ENCODE peak calls at places on chromosomes 3 and 15, in four cellular contexts. K is AG04450, U is GDM1, C is brain microvascular endothelial cell. S is an unnamed sample.

GRCh38 chr3:149216195-149216869 is 5.3 kb downstream of the CP start:
- DNase-seq in K (no peak), U (no peak), C (no peak), S (no peak)

GRCh38 chr3:190252080-190252479 is 70.2 kb downstream of the CLDN1 start:
- DNase-seq in K (peak), U (no peak), C (no peak), S (no peak)

GRCh38 chr3:194462936-194463335 is 23.9 kb downstream of the ATP13A3 start:
- DNase-seq in K (no peak), U (no peak), C (no peak), S (no peak)

GRCh38 chr15:86231864-86232801 is 152.5 kb downstream of the AGBL1 start:
- DNase-seq in K (no peak), U (peak), C (peak), S (peak)

GRCh38 chr15:25378501-25378901 is 60.3 kb downstream of the UBE3A start:
- DNase-seq in K (no peak), U (no peak), C (no peak), S (no peak)

GRCh38 chr3:133136114-133137041 is 98.2 kb downstream of the TMEM108 start:
- DNase-seq in K (no peak), U (no peak), C (peak), S (no peak)

GRCh38 chr15:38085931-38086562 is 151.6 kb downstream of the TMCO5A start:
- DNase-seq in K (peak), U (no peak), C (peak), S (no peak)

GRCh38 chr3:160486459-160486869 is 36.9 kb upstream of the TRIM59 start:
- DNase-seq in K (no peak), U (no peak), C (no peak), S (no peak)

GRCh38 chr3:194296448-194296831 is 54.7 kb downstream of the CPN2 start:
- DNase-seq in K (no peak), U (no peak), C (peak), S (no peak)

GRCh38 chr15:96334017-96334704 is 3.7 kb downstream of the NR2F2 start:
- DNase-seq in K (no peak), U (no peak), C (peak), S (no peak)

GRCh38 chr3:85835857-85836470 is 877.2 kb downstream of the CADM2 start:
- DNase-seq in K (no peak), U (no peak), C (no peak), S (no peak)

GRCh38 chr3:197713477-197713822 is 23.3 kb downstream of the RUBCN start:
- DNase-seq in K (no peak), U (no peak), C (no peak), S (no peak)

GRCh38 chr3:157782236-157782635 is 279.0 kb upstream of the VEPH1 start:
- DNase-seq in K (no peak), U (no peak), C (no peak), S (no peak)

GRCh38 chr3:64224826-64225606 is at the start of gene PRICKLE2:
- DNase-seq in K (peak), U (no peak), C (peak), S (no peak)

GRCh38 chr3:25045291-25045690 is 382.8 kb upstream of the RARB start:
- DNase-seq in K (no peak), U (no peak), C (no peak), S (no peak)

S was measured in activated effector memory CD4-positive, alpha-beta T cell treated with anti-CD3 and anti-CD28 coated beads, Interleukin-2, amount 50 U/mL, for 16 hours.